ENCODE peak calls at places on chromosomes 7 and 10, in seven cellular contexts. P is SK-N-SH, X is GM12891, B is aorta, V is PC-3, N is hypothalamus, O is astrocyte of the spinal cord. A is an unnamed sample.

GRCh38 chr7:68470836-68471235 is 1127.4 kb upstream of the AUTS2 start:
- DNase-seq in P (no peak), X (no peak), B (no peak), V (no peak), N (no peak), O (no peak), A (no peak)

GRCh38 chr7:43583424-43584199 is 704 bp downstream of the STK17A start:
- DNase-seq in P (peak; percentile 76), X (no peak), B (peak; percentile 92), V (peak; percentile 50), N (peak; percentile 67), O (peak; percentile 48), A (no peak)

GRCh38 chr7:47034180-47034579 is 547.7 kb downstream of the TNS3 start:
- DNase-seq in P (no peak), X (no peak), B (no peak), V (no peak), N (no peak), O (no peak), A (no peak)

GRCh38 chr7:74269757-74270277 is 15.6 kb upstream of the RFC2 start:
- DNase-seq in P (peak; percentile 88), X (no peak), B (peak; percentile 81), V (peak; percentile 75), N (peak; percentile 44), O (peak; percentile 69), A (peak; percentile 90)

GRCh38 chr7:30202671-30203070 is 67.9 kb downstream of the MTURN start:
- DNase-seq in P (no peak), X (no peak), B (no peak), V (no peak), N (no peak), O (no peak), A (no peak)

GRCh38 chr10:126839094-126839761 is 66.0 kb upstream of the DOCK1 start:
- DNase-seq in P (no peak), X (no peak), B (no peak), V (no peak), N (peak; percentile 82), O (no peak), A (no peak)

GRCh38 chr10:122461729-122462532 is 578 bp downstream of the HTRA1 start:
- DNase-seq in P (no peak), X (no peak), B (peak; percentile 81), V (peak; percentile 15), N (peak; percentile 43), O (no peak), A (peak; percentile 75)

GRCh38 chr10:130901311-130902165 is 410.0 kb downstream of the TCERG1L start:
- DNase-seq in P (no peak), X (no peak), B (no peak), V (no peak), N (no peak), O (no peak), A (peak; percentile 81)

GRCh38 chr10:33385686-33386085 is 51.2 kb upstream of the NRP1 start:
- DNase-seq in P (no peak), X (no peak), B (no peak), V (no peak), N (no peak), O (no peak), A (no peak)

GRCh38 chr10:69504576-69505250 is 53.4 kb downstream of the TSPAN15 start:
- DNase-seq in P (no peak), X (no peak), B (no peak), V (no peak), N (no peak), O (no peak), A (peak; percentile 40)

GRCh38 chr10:34670101-34670500 is 145.0 kb downstream of the PARD3 start:
- DNase-seq in P (no peak), X (no peak), B (no peak), V (no peak), N (no peak), O (no peak), A (no peak)

GRCh38 chr10:9228770-9229169 is 1174.3 kb downstream of the GATA3 start:
- DNase-seq in P (no peak), X (no peak), B (no peak), V (peak; percentile 9), N (no peak), O (peak; percentile 9), A (no peak)